ENCODE peak calls at places on chromosomes 6 and 20, in ten cellular contexts. One of them, this sample, is unnamed.

GRCh38 chr6:149075616-149076354 is 241.7 kb upstream of the TAB2 start:
- DNase-seq in bronchial epithelial cell: peak; percentile 30
- DNase-seq in effector memory CD4-positive, alpha-beta T cell: no peak
- DNase-seq in ovary: no peak
- DNase-seq in PC-9: peak; percentile 26
- DNase-seq in Panc1: no peak
- DNase-seq in neuronal stem cell: no peak
- DNase-seq in endothelial cell of umbilical vein: no peak
- DNase-seq in CD8-positive, alpha-beta memory T cell: no peak
- DNase-seq in trophoblast cell: no peak
- DNase-seq in this sample: no peak

GRCh38 chr6:135488023-135488422 is 9.5 kb downstream of the AHI1 start:
- DNase-seq in ovary: no peak
- DNase-seq in endothelial cell of umbilical vein: peak; percentile 40
- DNase-seq in Panc1: no peak
- DNase-seq in trophoblast cell: no peak
- DNase-seq in bronchial epithelial cell: peak; percentile 36
- DNase-seq in effector memory CD4-positive, alpha-beta T cell: no peak
- DNase-seq in PC-9: no peak
- DNase-seq in CD8-positive, alpha-beta memory T cell: no peak
- DNase-seq in neuronal stem cell: no peak
- DNase-seq in this sample: no peak

GRCh38 chr6:150363733-150364132 is 5.1 kb upstream of the IYD start:
- DNase-seq in CD8-positive, alpha-beta memory T cell: no peak
- DNase-seq in ovary: no peak
- DNase-seq in effector memory CD4-positive, alpha-beta T cell: no peak
- DNase-seq in neuronal stem cell: no peak
- DNase-seq in trophoblast cell: no peak
- DNase-seq in Panc1: no peak
- DNase-seq in endothelial cell of umbilical vein: no peak
- DNase-seq in PC-9: no peak
- DNase-seq in bronchial epithelial cell: no peak
- DNase-seq in this sample: no peak

GRCh38 chr6:146881228-146882181 is 282.7 kb downstream of the ADGB start:
- DNase-seq in Panc1: no peak
- DNase-seq in ovary: no peak
- DNase-seq in endothelial cell of umbilical vein: no peak
- DNase-seq in bronchial epithelial cell: no peak
- DNase-seq in neuronal stem cell: no peak
- DNase-seq in effector memory CD4-positive, alpha-beta T cell: no peak
- DNase-seq in trophoblast cell: no peak
- DNase-seq in CD8-positive, alpha-beta memory T cell: no peak
- DNase-seq in PC-9: no peak
- DNase-seq in this sample: no peak

GRCh38 chr6:50093116-50093937 is 43.6 kb upstream of the DEFB112 start:
- DNase-seq in ovary: no peak
- DNase-seq in CD8-positive, alpha-beta memory T cell: no peak
- DNase-seq in trophoblast cell: peak; percentile 8
- DNase-seq in neuronal stem cell: no peak
- DNase-seq in endothelial cell of umbilical vein: no peak
- DNase-seq in Panc1: no peak
- DNase-seq in effector memory CD4-positive, alpha-beta T cell: no peak
- DNase-seq in bronchial epithelial cell: no peak
- DNase-seq in PC-9: no peak
- DNase-seq in this sample: no peak

GRCh38 chr20:835220-836045 is 1.9 kb downstream of the FAM110A start:
- DNase-seq in Panc1: no peak
- DNase-seq in trophoblast cell: no peak
- DNase-seq in neuronal stem cell: no peak
- DNase-seq in bronchial epithelial cell: no peak
- DNase-seq in ovary: peak; percentile 70
- DNase-seq in effector memory CD4-positive, alpha-beta T cell: no peak
- DNase-seq in endothelial cell of umbilical vein: no peak
- DNase-seq in CD8-positive, alpha-beta memory T cell: no peak
- DNase-seq in PC-9: no peak
- DNase-seq in this sample: no peak

GRCh38 chr6:81750201-81750600 is 2.3 kb downstream of the TENT5A start:
- DNase-seq in PC-9: no peak
- DNase-seq in Panc1: no peak
- DNase-seq in neuronal stem cell: no peak
- DNase-seq in effector memory CD4-positive, alpha-beta T cell: no peak
- DNase-seq in CD8-positive, alpha-beta memory T cell: no peak
- DNase-seq in trophoblast cell: no peak
- DNase-seq in bronchial epithelial cell: no peak
- DNase-seq in ovary: no peak
- DNase-seq in endothelial cell of umbilical vein: no peak
- DNase-seq in this sample: no peak

GRCh38 chr6:72861935-72862432 is 240.1 kb downstream of the KCNQ5 start:
- DNase-seq in bronchial epithelial cell: peak; percentile 72
- DNase-seq in effector memory CD4-positive, alpha-beta T cell: no peak
- DNase-seq in ovary: no peak
- DNase-seq in endothelial cell of umbilical vein: peak; percentile 88
- DNase-seq in trophoblast cell: no peak
- DNase-seq in neuronal stem cell: no peak
- DNase-seq in Panc1: peak; percentile 36
- DNase-seq in PC-9: no peak
- DNase-seq in CD8-positive, alpha-beta memory T cell: no peak
- DNase-seq in this sample: no peak

GRCh38 chr6:119444642-119445557 is 95.3 kb upstream of the MAN1A1 start:
- DNase-seq in PC-9: no peak
- DNase-seq in Panc1: no peak
- DNase-seq in effector memory CD4-positive, alpha-beta T cell: no peak
- DNase-seq in neuronal stem cell: no peak
- DNase-seq in bronchial epithelial cell: peak; percentile 54
- DNase-seq in endothelial cell of umbilical vein: no peak
- DNase-seq in CD8-positive, alpha-beta memory T cell: no peak
- DNase-seq in trophoblast cell: no peak
- DNase-seq in ovary: no peak
- DNase-seq in this sample: no peak

GRCh38 chr20:23019403-23019802 is 15.7 kb upstream of the SSTR4 start:
- DNase-seq in PC-9: no peak
- DNase-seq in Panc1: no peak
- DNase-seq in CD8-positive, alpha-beta memory T cell: no peak
- DNase-seq in bronchial epithelial cell: no peak
- DNase-seq in trophoblast cell: no peak
- DNase-seq in neuronal stem cell: no peak
- DNase-seq in endothelial cell of umbilical vein: no peak
- DNase-seq in ovary: no peak
- DNase-seq in effector memory CD4-positive, alpha-beta T cell: no peak
- DNase-seq in this sample: no peak

GRCh38 chr20:45971425-45971674 is 653 bp downstream of the ZNF335 start:
- DNase-seq in PC-9: no peak
- DNase-seq in bronchial epithelial cell: no peak
- DNase-seq in trophoblast cell: no peak
- DNase-seq in ovary: no peak
- DNase-seq in Panc1: no peak
- DNase-seq in effector memory CD4-positive, alpha-beta T cell: no peak
- DNase-seq in CD8-positive, alpha-beta memory T cell: no peak
- DNase-seq in neuronal stem cell: no peak
- DNase-seq in endothelial cell of umbilical vein: no peak
- DNase-seq in this sample: no peak

GRCh38 chr6:43013020-43013842 is 515 bp downstream of the MEA1 start:
- DNase-seq in neuronal stem cell: no peak
- DNase-seq in effector memory CD4-positive, alpha-beta T cell: no peak
- DNase-seq in PC-9: no peak
- DNase-seq in ovary: no peak
- DNase-seq in Panc1: no peak
- DNase-seq in trophoblast cell: no peak
- DNase-seq in bronchial epithelial cell: peak; percentile 16
- DNase-seq in endothelial cell of umbilical vein: no peak
- DNase-seq in CD8-positive, alpha-beta memory T cell: no peak
- DNase-seq in this sample: no peak

GRCh38 chr6:80457044-80457933 is 350.8 kb downstream of the BCKDHB start:
- DNase-seq in trophoblast cell: no peak
- DNase-seq in PC-9: peak; percentile 49
- DNase-seq in CD8-positive, alpha-beta memory T cell: no peak
- DNase-seq in ovary: peak; percentile 53
- DNase-seq in Panc1: no peak
- DNase-seq in neuronal stem cell: no peak
- DNase-seq in bronchial epithelial cell: peak; percentile 96
- DNase-seq in endothelial cell of umbilical vein: peak; percentile 94
- DNase-seq in effector memory CD4-positive, alpha-beta T cell: no peak
- DNase-seq in this sample: no peak

GRCh38 chr20:19008497-19008896 is 194.9 kb downstream of the SCP2D1 start:
- DNase-seq in endothelial cell of umbilical vein: no peak
- DNase-seq in effector memory CD4-positive, alpha-beta T cell: no peak
- DNase-seq in ovary: no peak
- DNase-seq in trophoblast cell: no peak
- DNase-seq in bronchial epithelial cell: no peak
- DNase-seq in neuronal stem cell: no peak
- DNase-seq in Panc1: no peak
- DNase-seq in PC-9: no peak
- DNase-seq in CD8-positive, alpha-beta memory T cell: no peak
- DNase-seq in this sample: no peak

DNA sequence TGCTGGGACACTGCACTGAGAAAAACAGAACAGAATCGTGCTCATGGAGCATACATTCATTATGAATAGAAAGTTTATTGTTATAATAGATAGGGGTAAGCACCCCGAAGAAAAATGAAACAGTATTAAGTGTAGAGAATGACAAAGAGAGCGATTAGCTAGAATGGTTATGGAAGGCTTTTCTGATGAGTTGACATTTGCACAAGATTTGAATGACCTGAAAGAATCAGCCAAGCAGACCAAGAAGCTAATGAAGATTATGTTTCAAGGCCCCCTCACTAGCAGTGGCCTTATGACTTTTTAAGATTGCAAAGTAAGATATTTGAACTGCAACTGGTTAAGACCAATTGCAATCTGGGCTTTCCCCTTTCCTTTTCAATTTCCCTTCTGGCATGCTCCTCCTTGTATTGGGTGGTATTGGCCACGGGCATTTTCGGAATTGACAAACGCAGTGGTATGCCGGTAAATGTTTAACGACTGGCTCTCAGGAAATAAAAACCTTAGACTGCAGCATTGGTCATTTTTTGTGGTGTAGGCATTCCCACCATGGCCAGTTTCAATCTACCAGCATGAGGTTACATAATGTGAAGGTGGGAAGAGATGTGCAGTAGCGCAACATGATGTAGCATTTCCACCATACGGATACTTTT is 120.1 kb upstream of the CITED2 start:
- DNase-seq in neuronal stem cell: no peak
- DNase-seq in CD8-positive, alpha-beta memory T cell: no peak
- DNase-seq in bronchial epithelial cell: no peak
- DNase-seq in PC-9: no peak
- DNase-seq in endothelial cell of umbilical vein: no peak
- DNase-seq in ovary: no peak
- DNase-seq in trophoblast cell: no peak
- DNase-seq in effector memory CD4-positive, alpha-beta T cell: no peak
- DNase-seq in Panc1: no peak
- DNase-seq in this sample: no peak
- H3K36me3 ChIP-seq in neuronal stem cell: no peaks in the 10 kb centered on the region
- H3K36me3 ChIP-seq in CD8-positive, alpha-beta memory T cell: no peaks in the 10 kb centered on the region
- H3K36me3 ChIP-seq in bronchial epithelial cell: no peaks in the 10 kb centered on the region
- H3K36me3 ChIP-seq in PC-9: no peaks in the 10 kb centered on the region
- H3K36me3 ChIP-seq in endothelial cell of umbilical vein: no peaks in the 10 kb centered on the region
- H3K36me3 ChIP-seq in ovary: no peaks in the 10 kb centered on the region
- H3K36me3 ChIP-seq in trophoblast cell: no peaks in the 10 kb centered on the region
- H3K36me3 ChIP-seq in effector memory CD4-positive, alpha-beta T cell: no peaks in the 10 kb centered on the region
- H3K36me3 ChIP-seq in Panc1: no peaks in the 10 kb centered on the region
- H3K36me3 ChIP-seq in this sample: no peaks in the 10 kb centered on the region

GRCh38 chr20:38501858-38502431 is 29.3 kb downstream of the RALGAPB start:
- DNase-seq in bronchial epithelial cell: no peak
- DNase-seq in effector memory CD4-positive, alpha-beta T cell: no peak
- DNase-seq in neuronal stem cell: no peak
- DNase-seq in Panc1: no peak
- DNase-seq in ovary: no peak
- DNase-seq in CD8-positive, alpha-beta memory T cell: no peak
- DNase-seq in trophoblast cell: no peak
- DNase-seq in PC-9: no peak
- DNase-seq in endothelial cell of umbilical vein: no peak
- DNase-seq in this sample: no peak

GRCh38 chr20:38498909-38499308 is 26.3 kb downstream of the RALGAPB start:
- DNase-seq in endothelial cell of umbilical vein: no peak
- DNase-seq in bronchial epithelial cell: peak; percentile 57
- DNase-seq in PC-9: no peak
- DNase-seq in trophoblast cell: no peak
- DNase-seq in ovary: no peak
- DNase-seq in CD8-positive, alpha-beta memory T cell: no peak
- DNase-seq in neuronal stem cell: no peak
- DNase-seq in effector memory CD4-positive, alpha-beta T cell: no peak
- DNase-seq in Panc1: no peak
- DNase-seq in this sample: no peak

GRCh38 chr20:38499366-38499765 is 26.7 kb downstream of the RALGAPB start:
- DNase-seq in neuronal stem cell: no peak
- DNase-seq in PC-9: no peak
- DNase-seq in effector memory CD4-positive, alpha-beta T cell: no peak
- DNase-seq in trophoblast cell: no peak
- DNase-seq in endothelial cell of umbilical vein: no peak
- DNase-seq in bronchial epithelial cell: no peak
- DNase-seq in Panc1: no peak
- DNase-seq in ovary: no peak
- DNase-seq in CD8-positive, alpha-beta memory T cell: no peak
- DNase-seq in this sample: no peak

GRCh38 chr20:38497246-38497645 is 24.6 kb downstream of the RALGAPB start:
- DNase-seq in Panc1: no peak
- DNase-seq in neuronal stem cell: no peak
- DNase-seq in PC-9: no peak
- DNase-seq in ovary: no peak
- DNase-seq in bronchial epithelial cell: no peak
- DNase-seq in effector memory CD4-positive, alpha-beta T cell: no peak
- DNase-seq in trophoblast cell: no peak
- DNase-seq in CD8-positive, alpha-beta memory T cell: no peak
- DNase-seq in endothelial cell of umbilical vein: no peak
- DNase-seq in this sample: no peak
- H3K36me3 ChIP-seq in Panc1: peaks cover 30% of the 10 kb centered on the region
- H3K36me3 ChIP-seq in neuronal stem cell: peaks cover 97% of the 10 kb centered on the region
- H3K36me3 ChIP-seq in PC-9: peaks cover 41% of the 10 kb centered on the region
- H3K36me3 ChIP-seq in ovary: no peaks in the 10 kb centered on the region
- H3K36me3 ChIP-seq in bronchial epithelial cell: peaks cover 9% of the 10 kb centered on the region
- H3K36me3 ChIP-seq in effector memory CD4-positive, alpha-beta T cell: peaks cover 69% of the 10 kb centered on the region
- H3K36me3 ChIP-seq in trophoblast cell: peaks cover 11% of the 10 kb centered on the region
- H3K36me3 ChIP-seq in CD8-positive, alpha-beta memory T cell: peaks cover 52% of the 10 kb centered on the region
- H3K36me3 ChIP-seq in endothelial cell of umbilical vein: peaks cover 20% of the 10 kb centered on the region
- H3K36me3 ChIP-seq in this sample: peaks cover 85% of the 10 kb centered on the region

GRCh38 chr20:51452734-51453133 is 89.8 kb downstream of the NFATC2 start:
- DNase-seq in neuronal stem cell: no peak
- DNase-seq in Panc1: no peak
- DNase-seq in bronchial epithelial cell: no peak
- DNase-seq in ovary: no peak
- DNase-seq in effector memory CD4-positive, alpha-beta T cell: no peak
- DNase-seq in CD8-positive, alpha-beta memory T cell: no peak
- DNase-seq in PC-9: no peak
- DNase-seq in endothelial cell of umbilical vein: no peak
- DNase-seq in trophoblast cell: no peak
- DNase-seq in this sample: no peak
- H3K36me3 ChIP-seq in neuronal stem cell: no peaks in the 10 kb centered on the region
- H3K36me3 ChIP-seq in Panc1: no peaks in the 10 kb centered on the region
- H3K36me3 ChIP-seq in bronchial epithelial cell: no peaks in the 10 kb centered on the region
- H3K36me3 ChIP-seq in ovary: no peaks in the 10 kb centered on the region
- H3K36me3 ChIP-seq in effector memory CD4-positive, alpha-beta T cell: peaks cover 59% of the 10 kb centered on the region
- H3K36me3 ChIP-seq in CD8-positive, alpha-beta memory T cell: peaks cover 40% of the 10 kb centered on the region
- H3K36me3 ChIP-seq in PC-9: peaks cover 15% of the 10 kb centered on the region
- H3K36me3 ChIP-seq in endothelial cell of umbilical vein: no peaks in the 10 kb centered on the region
- H3K36me3 ChIP-seq in trophoblast cell: peaks cover 3% of the 10 kb centered on the region
- H3K36me3 ChIP-seq in this sample: peaks cover 4% of the 10 kb centered on the region

DNA sequence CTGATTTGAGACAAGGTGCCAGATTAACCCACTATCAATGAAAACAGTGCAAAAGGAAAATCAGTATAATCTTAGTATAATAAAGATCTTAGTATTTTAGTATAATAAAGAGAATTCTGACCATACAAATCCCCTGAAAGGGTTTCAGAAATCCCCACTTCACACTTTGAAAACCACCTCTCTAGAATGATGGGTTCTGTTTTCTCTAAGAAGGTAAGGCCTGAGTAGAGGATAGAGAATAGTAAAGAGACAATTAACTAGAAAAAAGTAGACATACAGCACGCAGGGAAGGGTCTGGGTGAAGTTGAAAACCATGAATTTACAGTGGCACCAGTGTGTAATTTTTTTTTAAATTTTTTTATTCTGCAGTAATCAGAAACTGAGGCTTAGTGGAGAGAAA is 73.6 kb downstream of the REV3L start:
- DNase-seq in CD8-positive, alpha-beta memory T cell: no peak
- DNase-seq in trophoblast cell: no peak
- DNase-seq in PC-9: no peak
- DNase-seq in effector memory CD4-positive, alpha-beta T cell: no peak
- DNase-seq in ovary: no peak
- DNase-seq in bronchial epithelial cell: no peak
- DNase-seq in Panc1: no peak
- DNase-seq in neuronal stem cell: no peak
- DNase-seq in endothelial cell of umbilical vein: no peak
- DNase-seq in this sample: no peak
- H3K36me3 ChIP-seq in CD8-positive, alpha-beta memory T cell: peaks cover 10% of the 10 kb centered on the region
- H3K36me3 ChIP-seq in trophoblast cell: peaks cover 3% of the 10 kb centered on the region
- H3K36me3 ChIP-seq in PC-9: peaks cover 6% of the 10 kb centered on the region
- H3K36me3 ChIP-seq in effector memory CD4-positive, alpha-beta T cell: peaks cover 7% of the 10 kb centered on the region
- H3K36me3 ChIP-seq in ovary: no peaks in the 10 kb centered on the region
- H3K36me3 ChIP-seq in bronchial epithelial cell: peaks cover 3% of the 10 kb centered on the region
- H3K36me3 ChIP-seq in Panc1: peaks cover 14% of the 10 kb centered on the region
- H3K36me3 ChIP-seq in neuronal stem cell: peaks cover 98% of the 10 kb centered on the region
- H3K36me3 ChIP-seq in endothelial cell of umbilical vein: no peaks in the 10 kb centered on the region
- H3K36me3 ChIP-seq in this sample: no peaks in the 10 kb centered on the region

This sample was measured in Peyer's patch.